ENCODE peak calls at places on chromosomes 12 and 14, in four cellular contexts. O, Q, K and L are unnamed samples.

GRCh38 chr12:4011597-4011996 is 138.4 kb upstream of the PARP11 start:
- DNase-seq in Q (no peak), K (no peak), O (no peak), L (no peak)

GRCh38 chr12:50249464-50250229 is 33.7 kb downstream of the LIMA1 start:
- DNase-seq in K (no peak), Q (no peak), O (no peak), L (no peak)

GRCh38 chr12:106914796-106915634 is 40.7 kb upstream of the TMEM263 start:
- DNase-seq in K (no peak), Q (no peak), O (no peak), L (no peak)

GRCh38 chr12:47817272-47818006 is 2.3 kb downstream of the HDAC7 start:
- DNase-seq in K (peak), Q (no peak), O (no peak), L (no peak)

GRCh38 chr12:50353869-50354593 is 42.4 kb downstream of the FAM186A start:
- DNase-seq in K (no peak), O (peak), Q (no peak), L (no peak)

GRCh38 chr14:20516921-20517320 is 11.6 kb downstream of the RNASE10 start:
- DNase-seq in K (no peak), Q (no peak), O (peak), L (no peak)

GRCh38 chr14:69519253-69519661 is 34.7 kb downstream of the PLEKHD1 start:
- DNase-seq in Q (no peak), O (no peak), K (no peak), L (no peak)

GRCh38 chr12:110917467-110917866 is 2.9 kb downstream of the MYL2 start:
- DNase-seq in Q (no peak), O (peak), K (peak), L (no peak)

GRCh38 chr14:68719634-68720384 is 73.1 kb downstream of the ZFP36L1 start:
- DNase-seq in O (no peak), K (no peak), Q (no peak), L (no peak)

GRCh38 chr12:25135531-25136154 is 59.3 kb downstream of the DNAI7 start:
- DNase-seq in Q (no peak), O (no peak), K (no peak), L (no peak)

GRCh38 chr12:130787445-130788410 is 51.3 kb downstream of the STX2 start:
- DNase-seq in O (peak), Q (no peak), K (no peak), L (no peak)

GRCh38 chr12:24039113-24039525 is 89.6 kb upstream of the SOX5 start:
- DNase-seq in K (no peak), Q (no peak), O (peak), L (no peak)

GRCh38 chr14:100294213-100294962 is 11.9 kb downstream of the SLC25A29 start:
- DNase-seq in Q (no peak), K (no peak), O (no peak), L (no peak)

GRCh38 chr12:4441355-4442330 is 4.0 kb downstream of the FGF6 start:
- DNase-seq in K (no peak), Q (peak), O (no peak), L (peak)

GRCh38 chr12:111441107-111441928 is 35.6 kb downstream of the SH2B3 start:
- DNase-seq in Q (no peak), K (no peak), O (no peak), L (no peak)

DNA sequence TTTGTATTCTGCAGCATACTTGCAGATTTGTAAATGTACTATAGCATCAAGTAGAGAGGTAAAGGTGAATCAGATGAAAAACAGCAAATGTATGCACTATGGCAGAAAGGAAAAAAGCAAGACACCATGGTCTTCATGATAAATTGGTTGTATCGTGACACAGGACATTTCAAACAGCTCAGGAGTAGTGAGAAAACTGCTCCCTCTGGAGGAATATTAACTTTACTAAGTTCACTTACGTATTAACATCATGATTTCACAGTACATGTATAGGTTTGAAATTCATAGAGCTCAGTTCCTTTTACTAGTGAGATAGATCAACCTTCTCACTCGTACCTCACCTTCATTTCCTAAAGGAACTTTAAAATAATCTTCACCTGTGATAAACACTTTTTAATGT is 6.5 kb downstream of the MBIP start:
- DNase-seq in O (no peak), K (no peak), Q (no peak), L (no peak)
- H3K4me3 ChIP-seq in O (no peak), K (no peak), Q (no peak), L (no peak)

DNA sequence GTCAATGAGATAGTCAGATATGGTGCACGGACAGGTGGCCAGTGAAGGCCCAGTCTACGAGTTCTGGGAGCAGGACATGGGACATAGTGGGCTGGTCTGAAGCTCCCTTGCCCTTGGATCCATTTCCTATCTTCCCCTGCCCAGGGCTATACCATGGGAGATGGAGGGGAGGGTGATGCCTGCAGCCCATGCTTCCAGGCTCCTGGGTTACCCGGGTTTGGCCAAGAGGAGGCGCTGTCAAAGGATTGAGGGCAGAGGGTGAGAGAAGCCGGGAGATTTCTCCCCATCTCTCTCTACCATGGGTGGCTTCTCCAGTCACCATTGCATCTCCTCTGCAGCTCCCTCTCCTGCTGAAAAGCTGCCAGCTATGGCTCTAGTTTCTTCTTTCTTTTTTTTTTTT is 52.8 kb upstream of the LHX5 start:
- DNase-seq in K (no peak), O (no peak), Q (no peak), L (no peak)
- TF ChIP-seq CTCF in K (no peak), O (no peak), Q (no peak), L (no peak)

GRCh38 chr12:108729612-108730336 is 1.5 kb downstream of the CORO1C start:
- DNase-seq in Q (no peak), K (no peak), O (no peak), L (no peak)
- TF ChIP-seq POLR2A in Q (no peak), K (no peak), O (peak), L (no peak)

GRCh38 chr14:91875515-91876286 is 8.4 kb upstream of the TC2N start:
- DNase-seq in K (no peak), Q (no peak), O (no peak), L (no peak)

GRCh38 chr14:91870890-91871289 is 3.6 kb upstream of the TC2N start:
- DNase-seq in K (no peak), O (no peak), Q (no peak), L (no peak)

GRCh38 chr14:91872011-91872476 is 4.7 kb upstream of the TC2N start:
- DNase-seq in Q (no peak), K (no peak), O (no peak), L (no peak)

GRCh38 chr14:91872517-91873470 is 5.5 kb upstream of the TC2N start:
- DNase-seq in O (peak), Q (no peak), K (peak), L (peak)

GRCh38 chr14:91873476-91874265 is 6.3 kb upstream of the TC2N start:
- DNase-seq in Q (no peak), O (peak), K (no peak), L (no peak)
- H3K4me3 ChIP-seq in Q (no peak), O (no peak), K (no peak), L (no peak)

DNA sequence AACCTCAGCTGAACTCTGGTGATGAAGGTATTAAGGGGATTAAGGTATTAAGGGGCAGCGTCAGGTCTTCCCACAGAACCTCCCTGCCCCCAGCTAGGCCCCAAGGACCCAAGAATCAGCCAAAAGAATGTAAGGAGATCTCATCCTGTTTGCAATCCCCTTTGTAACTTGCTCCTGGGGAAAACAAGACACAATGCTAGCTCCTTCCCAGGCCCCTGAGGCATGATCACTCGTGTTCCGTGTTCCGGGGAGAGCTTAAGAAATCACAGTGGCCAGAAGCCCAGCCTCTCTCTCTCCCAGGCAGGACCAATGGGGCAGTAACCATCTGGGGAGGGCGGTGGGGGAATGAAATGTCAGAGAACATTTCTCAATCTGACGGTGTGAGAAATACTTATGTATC is 33.2 kb downstream of the PIGH start:
- DNase-seq in K (no peak), O (no peak), Q (no peak), L (no peak)
- TF ChIP-seq CTCF in K (no peak), O (no peak), Q (no peak), L (no peak)